ENCODE peak calls at places on chromosomes 4 and X, in ten cellular contexts. W, S, D, T, U, I, R, X, O and G are unnamed samples.

GRCh38 chr4:104418313-104418712 is 76.4 kb downstream of the CXXC4 start:
- DNase-seq in W (no peak), S (no peak), D (no peak), T (no peak), U (no peak), I (no peak), R (no peak), X (no peak), O (no peak), G (no peak)

GRCh38 chr4:87657525-87657924 is 7.4 kb downstream of the DMP1 start:
- DNase-seq in W (no peak), S (no peak), D (no peak), T (no peak), U (no peak), I (no peak), R (no peak), X (peak; percentile 10), O (no peak), G (no peak)

GRCh38 chrX:154457491-154458115 is 478 bp upstream of the PLXNA3 start:
- DNase-seq in W (peak; percentile 72), S (no peak), D (peak; percentile 78), T (peak; percentile 89), U (peak; percentile 63), I (no peak), R (peak; percentile 75), X (no peak), O (peak; percentile 67), G (peak; percentile 45)

GRCh38 chr4:88008624-88009235 is 1.3 kb downstream of the PKD2 start:
- DNase-seq in W (no peak), S (no peak), D (no peak), T (no peak), U (no peak), I (no peak), R (no peak), X (no peak), O (no peak), G (no peak)

GRCh38 chr4:78596111-78596742 is 44.7 kb downstream of the ANXA3 start:
- DNase-seq in W (peak; percentile 43), S (no peak), D (no peak), T (no peak), U (no peak), I (no peak), R (no peak), X (no peak), O (no peak), G (peak; percentile 45)

GRCh38 chrX:16022580-16023170 is 100.7 kb upstream of the GRPR start:
- DNase-seq in W (no peak), S (no peak), D (no peak), T (no peak), U (no peak), I (no peak), R (no peak), X (peak; percentile 5), O (no peak), G (no peak)

GRCh38 chrX:13091111-13091765 is 46.8 kb upstream of the FAM9C start:
- DNase-seq in W (no peak), S (no peak), D (peak; percentile 59), T (no peak), U (no peak), I (no peak), R (no peak), X (no peak), O (no peak), G (no peak)

GRCh38 chr4:59127748-59128147 is 2017.6 kb upstream of the IGFBP7 start:
- DNase-seq in W (no peak), S (no peak), D (no peak), T (no peak), U (no peak), I (no peak), R (no peak), X (no peak), O (no peak), G (no peak)

GRCh38 chr4:67555447-67555846 is 3.1 kb upstream of the STAP1 start:
- DNase-seq in W (no peak), S (no peak), D (no peak), T (no peak), U (no peak), I (no peak), R (no peak), X (no peak), O (no peak), G (no peak)
- H3K4me1 ChIP-seq in W (no peaks in the 10 kb centered on the region), S (no peaks in the 10 kb centered on the region), D (peaks cover 11% of the 10 kb centered on the region), T (no peaks in the 10 kb centered on the region), U (peaks cover 8% of the 10 kb centered on the region), I (no peaks in the 10 kb centered on the region), R (no peaks in the 10 kb centered on the region), X (no peaks in the 10 kb centered on the region), O (no peaks in the 10 kb centered on the region), G (no peaks in the 10 kb centered on the region)

GRCh38 chr4:76753814-76754213 is 144.1 kb downstream of the SOWAHB start:
- DNase-seq in W (no peak), S (no peak), D (no peak), T (no peak), U (no peak), I (no peak), R (no peak), X (no peak), O (no peak), G (no peak)

GRCh38 chr4:76752911-76753494 is 144.9 kb downstream of the SOWAHB start:
- DNase-seq in W (no peak), S (no peak), D (no peak), T (no peak), U (no peak), I (no peak), R (no peak), X (no peak), O (no peak), G (no peak)

GRCh38 chr4:76755756-76756155 is 142.2 kb downstream of the SOWAHB start:
- DNase-seq in W (no peak), S (no peak), D (no peak), T (no peak), U (no peak), I (no peak), R (no peak), X (no peak), O (no peak), G (no peak)

GRCh38 chr4:76756416-76756815 is 141.5 kb downstream of the SOWAHB start:
- DNase-seq in W (no peak), S (no peak), D (no peak), T (no peak), U (no peak), I (no peak), R (no peak), X (no peak), O (no peak), G (no peak)

DNA sequence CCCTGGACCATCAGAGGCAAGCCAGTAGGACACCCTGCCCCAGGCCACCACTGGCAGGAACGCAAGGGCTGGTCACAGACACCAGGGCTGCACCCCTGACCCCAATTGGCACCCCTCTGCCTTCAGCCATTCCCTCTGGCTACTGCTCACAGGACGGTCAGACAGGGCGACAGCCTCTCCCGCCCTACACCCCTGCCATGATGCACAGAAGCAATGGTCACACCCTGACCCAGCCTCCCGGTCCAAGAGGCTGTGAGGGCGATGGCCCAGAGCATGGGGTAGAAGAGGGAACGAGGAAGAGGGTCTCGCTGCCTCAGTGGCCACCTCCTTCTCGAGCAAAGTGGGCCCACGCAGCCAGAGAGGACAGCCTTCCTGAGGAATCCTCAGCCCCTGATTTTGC is 143.5 kb downstream of the SOWAHB start:
- DNase-seq in W (no peak), S (no peak), D (no peak), T (no peak), U (no peak), I (no peak), R (no peak), X (no peak), O (no peak), G (no peak)
- H3K4me1 ChIP-seq in W (no peaks in the 10 kb centered on the region), S (peaks cover 8% of the 10 kb centered on the region), D (no peaks in the 10 kb centered on the region), T (peaks cover 5% of the 10 kb centered on the region), U (no peaks in the 10 kb centered on the region), I (peaks cover 12% of the 10 kb centered on the region), R (no peaks in the 10 kb centered on the region), X (peaks cover 25% of the 10 kb centered on the region), O (no peaks in the 10 kb centered on the region), G (no peaks in the 10 kb centered on the region)

GRCh38 chr4:1247811-1248261 is 1.1 kb downstream of the CTBP1 start:
- DNase-seq in W (no peak), S (no peak), D (no peak), T (no peak), U (no peak), I (peak; percentile 74), R (peak; percentile 39), X (no peak), O (no peak), G (no peak)

GRCh38 chr4:1249731-1250526 is 999 bp upstream of the CTBP1 start:
- DNase-seq in W (peak; percentile 50), S (peak; percentile 57), D (peak; percentile 54), T (peak; percentile 91), U (peak; percentile 53), I (peak; percentile 77), R (peak; percentile 49), X (peak; percentile 29), O (peak; percentile 56), G (no peak)

GRCh38 chr4:1249148-1249730 is 309 bp upstream of the CTBP1 start:
- DNase-seq in W (peak; percentile 89), S (peak; percentile 80), D (peak; percentile 93), T (peak; percentile 97), U (peak; percentile 75), I (peak; percentile 84), R (peak; percentile 67), X (peak; percentile 65), O (peak; percentile 92), G (peak; percentile 82)

GRCh38 chr4:1246901-1247810 is 1.8 kb downstream of the CTBP1 start:
- DNase-seq in W (peak; percentile 26), S (peak; percentile 19), D (no peak), T (peak; percentile 85), U (no peak), I (peak; percentile 66), R (peak; percentile 27), X (no peak), O (peak; percentile 56), G (no peak)

DNA sequence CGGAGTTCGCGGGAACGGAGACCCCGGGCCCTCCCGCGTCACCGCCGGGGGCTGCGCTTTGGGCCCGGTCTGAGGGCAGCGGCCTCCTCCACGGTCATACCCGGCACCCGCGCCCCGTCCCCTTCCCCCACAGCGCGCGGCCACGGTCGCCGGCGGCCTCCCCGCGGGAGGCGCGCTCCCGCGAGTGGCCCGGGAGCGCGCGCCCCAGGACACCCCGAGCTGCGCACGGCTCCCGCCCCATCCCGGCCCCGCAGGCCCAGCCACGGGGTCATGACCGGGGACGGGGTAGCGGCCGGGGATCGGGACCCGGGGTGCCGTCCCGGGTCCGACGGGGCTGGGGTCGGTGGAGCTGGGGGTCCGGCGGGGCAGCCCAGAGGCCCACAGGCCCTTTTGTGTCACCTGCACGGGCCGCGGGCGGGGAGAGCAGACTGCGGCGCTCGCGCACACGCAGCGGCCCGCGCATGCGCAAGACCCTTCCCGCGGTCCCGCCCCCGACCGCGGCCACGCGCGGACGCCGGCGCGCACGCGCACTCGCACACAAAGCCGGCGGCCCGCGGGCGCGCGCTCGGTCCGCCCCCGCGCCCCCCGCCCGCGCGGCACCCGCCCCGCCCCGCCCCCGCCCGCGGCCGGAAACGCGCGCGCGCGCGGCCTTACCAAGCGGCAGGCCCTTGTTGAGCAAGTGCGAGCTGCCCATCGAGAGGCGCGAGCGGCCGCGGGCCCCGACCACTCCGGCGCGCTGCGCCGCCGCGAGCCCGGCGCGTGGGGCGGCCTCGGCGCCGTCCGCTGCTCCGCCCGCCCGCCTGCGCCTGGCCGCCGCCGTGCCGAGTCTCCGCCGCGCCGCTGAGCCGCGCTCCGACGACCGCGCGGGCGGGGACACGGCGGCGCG is at the start of gene CTBP1:
- DNase-seq in W (peak; percentile 84), S (peak; percentile 68), D (peak; percentile 93), T (peak; percentile 95), U (peak; percentile 77), I (peak; percentile 81), R (peak; percentile 69), X (peak; percentile 82), O (peak; percentile 91), G (peak; percentile 77)
- H3K4me1 ChIP-seq in W (peaks cover 44% of the 10 kb centered on the region), S (peaks cover 43% of the 10 kb centered on the region), D (peaks cover 74% of the 10 kb centered on the region), T (peaks cover 65% of the 10 kb centered on the region), U (peaks cover 66% of the 10 kb centered on the region), I (peaks cover 58% of the 10 kb centered on the region), R (no peaks in the 10 kb centered on the region), X (peaks cover 16% of the 10 kb centered on the region), O (peaks cover 54% of the 10 kb centered on the region), G (peaks cover 26% of the 10 kb centered on the region)

DNA sequence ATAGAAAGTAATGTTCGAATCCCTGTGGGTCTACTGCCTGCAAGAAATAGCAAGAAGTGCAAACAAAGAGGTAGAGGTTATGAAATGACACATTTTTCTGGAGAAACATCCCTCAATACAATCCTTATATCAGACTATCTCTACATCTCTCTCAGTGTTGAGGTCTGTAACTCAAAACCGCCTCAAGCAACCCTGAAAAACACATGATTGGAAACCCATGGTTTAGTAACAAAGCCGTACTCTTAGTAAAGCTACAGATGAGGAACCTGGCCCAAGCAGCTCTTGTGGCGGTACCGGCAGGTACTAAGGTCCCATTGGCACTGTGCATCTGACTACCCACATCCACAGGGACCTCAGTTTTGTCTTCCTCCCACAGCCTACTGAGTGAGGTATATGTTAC is 53.9 kb downstream of the IRF2 start:
- DNase-seq in W (no peak), S (no peak), D (no peak), T (no peak), U (no peak), I (no peak), R (no peak), X (no peak), O (no peak), G (no peak)
- H3K4me1 ChIP-seq in W (peaks cover 5% of the 10 kb centered on the region), S (no peaks in the 10 kb centered on the region), D (peaks cover 66% of the 10 kb centered on the region), T (peaks cover 82% of the 10 kb centered on the region), U (peaks cover 55% of the 10 kb centered on the region), I (peaks cover 29% of the 10 kb centered on the region), R (no peaks in the 10 kb centered on the region), X (peaks cover 18% of the 10 kb centered on the region), O (peaks cover 23% of the 10 kb centered on the region), G (no peaks in the 10 kb centered on the region)